ENCODE peak calls at places on chromosomes 16 and 17, in four cellular contexts. One of them, this sample, is unnamed.

GRCh38 chr17:81333626-81334368 is 38.7 kb upstream of the SLC38A10 start:
- DNase-seq in upper lobe of right lung: peak; percentile 68
- DNase-seq in ovary: no peak
- DNase-seq in CD8-positive, alpha-beta T cell: no peak
- DNase-seq in this sample: no peak

GRCh38 chr17:73089918-73090317 is 2.6 kb downstream of the SLC39A11 start:
- DNase-seq in upper lobe of right lung: no peak
- DNase-seq in ovary: no peak
- DNase-seq in CD8-positive, alpha-beta T cell: no peak
- DNase-seq in this sample: no peak

GRCh38 chr17:56297142-56297541 is 143.9 kb downstream of the ANKFN1 start:
- DNase-seq in upper lobe of right lung: no peak
- DNase-seq in ovary: no peak
- DNase-seq in CD8-positive, alpha-beta T cell: no peak
- DNase-seq in this sample: no peak

GRCh38 chr16:25271421-25271820 is 13.8 kb upstream of the ZKSCAN2 start:
- DNase-seq in upper lobe of right lung: no peak
- DNase-seq in ovary: no peak
- DNase-seq in CD8-positive, alpha-beta T cell: no peak
- DNase-seq in this sample: no peak

GRCh38 chr17:80963812-80964211 is 27.8 kb upstream of the CHMP6 start:
- DNase-seq in upper lobe of right lung: no peak
- DNase-seq in ovary: no peak
- DNase-seq in CD8-positive, alpha-beta T cell: no peak
- DNase-seq in this sample: no peak

GRCh38 chr17:20896153-20896649 is 146.6 kb downstream of the USP22 start:
- DNase-seq in upper lobe of right lung: no peak
- DNase-seq in ovary: peak; percentile 62
- DNase-seq in CD8-positive, alpha-beta T cell: no peak
- DNase-seq in this sample: peak; percentile 23

GRCh38 chr17:78375401-78376079 is 2.9 kb upstream of the PGS1 start:
- DNase-seq in upper lobe of right lung: peak; percentile 80
- DNase-seq in ovary: no peak
- DNase-seq in CD8-positive, alpha-beta T cell: no peak
- DNase-seq in this sample: no peak

GRCh38 chr16:61820398-61820797 is 215.8 kb downstream of the CDH8 start:
- DNase-seq in upper lobe of right lung: no peak
- DNase-seq in ovary: no peak
- DNase-seq in CD8-positive, alpha-beta T cell: no peak
- DNase-seq in this sample: no peak

GRCh38 chr17:44970136-44970737 is 2.1 kb upstream of the C1QL1 start:
- DNase-seq in upper lobe of right lung: no peak
- DNase-seq in ovary: peak; percentile 67
- DNase-seq in CD8-positive, alpha-beta T cell: no peak
- DNase-seq in this sample: peak; percentile 17

GRCh38 chr17:1746975-1747543 is 4.4 kb downstream of the SERPINF2 start:
- DNase-seq in upper lobe of right lung: peak; percentile 94
- DNase-seq in ovary: no peak
- DNase-seq in CD8-positive, alpha-beta T cell: no peak
- DNase-seq in this sample: no peak

GRCh38 chr17:12625092-12625491 is 40.6 kb upstream of the MYOCD start:
- DNase-seq in upper lobe of right lung: no peak
- DNase-seq in ovary: no peak
- DNase-seq in CD8-positive, alpha-beta T cell: no peak
- DNase-seq in this sample: no peak

GRCh38 chr16:69927056-69927757 is 23.9 kb upstream of the CLEC18A start:
- DNase-seq in upper lobe of right lung: no peak
- DNase-seq in ovary: peak; percentile 83
- DNase-seq in CD8-positive, alpha-beta T cell: no peak
- DNase-seq in this sample: no peak

GRCh38 chr17:80720624-80721577 is 176.3 kb downstream of the RPTOR start:
- DNase-seq in upper lobe of right lung: no peak
- DNase-seq in ovary: no peak
- DNase-seq in CD8-positive, alpha-beta T cell: peak; percentile 48
- DNase-seq in this sample: peak; percentile 64

GRCh38 chr16:12225816-12226480 is 249.4 kb downstream of the SNX29 start:
- DNase-seq in upper lobe of right lung: no peak
- DNase-seq in ovary: no peak
- DNase-seq in CD8-positive, alpha-beta T cell: no peak
- DNase-seq in this sample: no peak

GRCh38 chr17:8150194-8151119 is 1.7 kb downstream of the PER1 start:
- DNase-seq in upper lobe of right lung: peak; percentile 65
- DNase-seq in ovary: peak; percentile 57
- DNase-seq in CD8-positive, alpha-beta T cell: no peak
- DNase-seq in this sample: no peak

GRCh38 chr17:22496450-22496849 is 804.1 kb downstream of the KCNJ18 start:
- DNase-seq in upper lobe of right lung: no peak
- DNase-seq in ovary: no peak
- DNase-seq in CD8-positive, alpha-beta T cell: no peak
- DNase-seq in this sample: no peak

GRCh38 chr17:2368383-2368782 is 31.1 kb downstream of the SGSM2 start:
- DNase-seq in upper lobe of right lung: no peak
- DNase-seq in ovary: no peak
- DNase-seq in CD8-positive, alpha-beta T cell: no peak
- DNase-seq in this sample: no peak

GRCh38 chr17:75738218-75738802 is 17.1 kb downstream of the ITGB4 start:
- DNase-seq in upper lobe of right lung: no peak
- DNase-seq in ovary: no peak
- DNase-seq in CD8-positive, alpha-beta T cell: no peak
- DNase-seq in this sample: no peak

GRCh38 chr17:60138769-60139437 is 10.9 kb upstream of the CA4 start:
- DNase-seq in upper lobe of right lung: peak; percentile 53
- DNase-seq in ovary: no peak
- DNase-seq in CD8-positive, alpha-beta T cell: no peak
- DNase-seq in this sample: no peak

GRCh38 chr17:56912105-56912999 is 1.5 kb downstream of the TRIM25 start:
- DNase-seq in upper lobe of right lung: no peak
- DNase-seq in ovary: peak; percentile 45
- DNase-seq in CD8-positive, alpha-beta T cell: no peak
- DNase-seq in this sample: no peak

GRCh38 chr17:76511562-76512365 is 10.5 kb upstream of the RHBDF2 start:
- DNase-seq in upper lobe of right lung: no peak
- DNase-seq in ovary: no peak
- DNase-seq in CD8-positive, alpha-beta T cell: no peak
- DNase-seq in this sample: peak; percentile 29

GRCh38 chr17:36944488-36945040 is 4.2 kb upstream of the AATF start:
- DNase-seq in upper lobe of right lung: no peak
- DNase-seq in ovary: no peak
- DNase-seq in CD8-positive, alpha-beta T cell: no peak
- DNase-seq in this sample: no peak

GRCh38 chr17:50598487-50598886 is 36.2 kb upstream of the ABCC3 start:
- DNase-seq in upper lobe of right lung: no peak
- DNase-seq in ovary: no peak
- DNase-seq in CD8-positive, alpha-beta T cell: no peak
- DNase-seq in this sample: no peak

GRCh38 chr17:68296217-68297140 is 5.2 kb downstream of the ARSG start:
- DNase-seq in upper lobe of right lung: no peak
- DNase-seq in ovary: no peak
- DNase-seq in CD8-positive, alpha-beta T cell: peak; percentile 52
- DNase-seq in this sample: peak; percentile 88

GRCh38 chr17:58998871-58999270 is 107.8 kb downstream of the TRIM37 start:
- DNase-seq in upper lobe of right lung: no peak
- DNase-seq in ovary: no peak
- DNase-seq in CD8-positive, alpha-beta T cell: no peak
- DNase-seq in this sample: no peak
- H3K4me1 ChIP-seq in upper lobe of right lung: peaks cover 4% of the 10 kb centered on the region
- H3K4me1 ChIP-seq in ovary: peaks cover 2% of the 10 kb centered on the region
- H3K4me1 ChIP-seq in CD8-positive, alpha-beta T cell: peaks cover 9% of the 10 kb centered on the region
- H3K4me1 ChIP-seq in this sample: peaks cover 5% of the 10 kb centered on the region

GRCh38 chr17:28131592-28131991 is 89.1 kb downstream of the NLK start:
- DNase-seq in upper lobe of right lung: no peak
- DNase-seq in ovary: no peak
- DNase-seq in CD8-positive, alpha-beta T cell: no peak
- DNase-seq in this sample: no peak
- H3K4me3 ChIP-seq in upper lobe of right lung: no peak overlapping the region
- H3K4me3 ChIP-seq in ovary: no peak overlapping the region
- H3K4me3 ChIP-seq in CD8-positive, alpha-beta T cell: no peak overlapping the region
- H3K4me3 ChIP-seq in this sample: no peak overlapping the region

GRCh38 chr16:17271687-17272086 is 199.1 kb downstream of the XYLT1 start:
- DNase-seq in upper lobe of right lung: no peak
- DNase-seq in ovary: peak; percentile 65
- DNase-seq in CD8-positive, alpha-beta T cell: no peak
- DNase-seq in this sample: no peak
- H3K4me1 ChIP-seq in upper lobe of right lung: peaks cover 8% of the 10 kb centered on the region
- H3K4me1 ChIP-seq in ovary: peaks cover 22% of the 10 kb centered on the region
- H3K4me1 ChIP-seq in CD8-positive, alpha-beta T cell: peaks cover 7% of the 10 kb centered on the region
- H3K4me1 ChIP-seq in this sample: peaks cover 11% of the 10 kb centered on the region

GRCh38 chr16:1103649-1104005 is 7.6 kb upstream of the C1QTNF8 start:
- DNase-seq in upper lobe of right lung: no peak
- DNase-seq in ovary: no peak
- DNase-seq in CD8-positive, alpha-beta T cell: no peak
- DNase-seq in this sample: no peak
- H3K4me3 ChIP-seq in upper lobe of right lung: no peak overlapping the region
- H3K4me3 ChIP-seq in ovary: no peak overlapping the region
- H3K4me3 ChIP-seq in CD8-positive, alpha-beta T cell: no peak overlapping the region
- H3K4me3 ChIP-seq in this sample: no peak overlapping the region

DNA sequence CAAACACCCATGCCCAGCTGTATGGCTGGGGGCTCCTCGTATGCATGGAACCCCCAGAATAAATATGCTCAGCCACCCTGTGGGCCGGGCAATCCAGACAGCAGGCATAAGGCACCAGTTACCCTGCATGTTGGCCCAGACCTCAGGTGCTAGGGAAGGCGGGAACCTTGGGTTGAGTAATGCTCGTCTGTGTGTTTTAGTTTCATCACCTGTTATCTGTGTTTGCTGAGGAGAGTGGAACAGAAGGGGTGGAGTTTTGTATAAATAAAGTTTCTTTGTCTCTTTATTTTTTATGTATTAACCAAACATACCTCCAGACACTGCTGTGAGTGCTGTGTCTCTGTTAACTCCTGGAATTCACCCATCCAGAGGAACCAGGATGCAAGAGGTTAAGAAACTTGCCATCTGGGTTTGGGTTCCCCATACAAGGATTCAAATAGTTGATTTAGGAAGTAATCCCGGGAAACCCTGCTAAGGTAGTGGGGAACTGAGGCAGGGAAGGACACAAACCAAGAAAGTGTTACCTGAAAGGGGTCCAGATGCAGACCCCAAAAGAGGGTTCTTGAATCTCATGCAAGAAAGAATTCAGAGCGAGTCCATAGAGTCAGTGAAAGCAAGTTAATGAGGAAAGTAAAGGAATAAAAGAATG is 37.4 kb upstream of the IL21R start:
- DNase-seq in upper lobe of right lung: peak; percentile 67
- DNase-seq in ovary: no peak
- DNase-seq in CD8-positive, alpha-beta T cell: no peak
- DNase-seq in this sample: no peak
- H3K4me1 ChIP-seq in upper lobe of right lung: peaks cover 26% of the 10 kb centered on the region
- H3K4me1 ChIP-seq in ovary: peaks cover 4% of the 10 kb centered on the region
- H3K4me1 ChIP-seq in CD8-positive, alpha-beta T cell: peaks cover 41% of the 10 kb centered on the region
- H3K4me1 ChIP-seq in this sample: peaks cover 50% of the 10 kb centered on the region

GRCh38 chr16:78259883-78260282 is 160.4 kb downstream of the WWOX start:
- DNase-seq in upper lobe of right lung: no peak
- DNase-seq in ovary: no peak
- DNase-seq in CD8-positive, alpha-beta T cell: no peak
- DNase-seq in this sample: no peak
- H3K4me3 ChIP-seq in upper lobe of right lung: no peak overlapping the region
- H3K4me3 ChIP-seq in ovary: no peak overlapping the region
- H3K4me3 ChIP-seq in CD8-positive, alpha-beta T cell: no peak overlapping the region
- H3K4me3 ChIP-seq in this sample: no peak overlapping the region

GRCh38 chr16:23532448-23532847 is 22.2 kb upstream of the GGA2 start:
- DNase-seq in upper lobe of right lung: no peak
- DNase-seq in ovary: no peak
- DNase-seq in CD8-positive, alpha-beta T cell: no peak
- DNase-seq in this sample: no peak
- H3K4me1 ChIP-seq in upper lobe of right lung: no peaks in the 10 kb centered on the region
- H3K4me1 ChIP-seq in ovary: no peaks in the 10 kb centered on the region
- H3K4me1 ChIP-seq in CD8-positive, alpha-beta T cell: no peaks in the 10 kb centered on the region
- H3K4me1 ChIP-seq in this sample: no peaks in the 10 kb centered on the region

This sample was measured in CD8-positive, alpha-beta memory T cell.